ENCODE peak calls at places on chromosomes 4 and X, in eight cellular contexts. D is D341Med; H is SW480; I is CD8-positive, alpha-beta memory T cell; A is stimulated activated CD4-positive, alpha-beta T cell treated with anti-CD3 and anti-CD28 coated beads, Interleukin-2, amount 100 ng/mL, for 48 hours; U is skeletal muscle cell; N is GM13977; C is dermis microvascular lymphatic vessel endothelial cell. E is an unnamed sample.

GRCh38 chr4:8322794-8323704 is 53.5 kb downstream of the HTRA3 start:
- DNase-seq in D (no peak), H (no peak), I (no peak), A (no peak), U (no peak), N (no peak), C (no peak), E (no peak)

GRCh38 chr4:30619679-30620078 is 100.5 kb upstream of the PCDH7 start:
- DNase-seq in D (no peak), H (no peak), I (no peak), A (no peak), U (peak; percentile 75), N (peak; percentile 12), C (no peak), E (no peak)

GRCh38 chrX:10483191-10483808 is 137.1 kb downstream of the MID1 start:
- DNase-seq in D (no peak), H (no peak), I (no peak), A (no peak), U (no peak), N (no peak), C (peak; percentile 88), E (peak; percentile 24)

GRCh38 chrX:39096599-39096998 is 295.3 kb downstream of the MID1IP1 start:
- DNase-seq in D (no peak), H (no peak), I (no peak), A (no peak), U (no peak), N (no peak), C (no peak), E (no peak)

GRCh38 chr4:82901129-82901718 is 689 bp downstream of the THAP9 start:
- DNase-seq in D (no peak), H (peak; percentile 81), I (no peak), A (no peak), U (no peak), N (no peak), C (no peak), E (no peak)

GRCh38 chrX:41447897-41448296 is 754 bp downstream of the NYX start:
- DNase-seq in D (no peak), H (no peak), I (no peak), A (no peak), U (no peak), N (peak; percentile 31), C (no peak), E (no peak)

GRCh38 chr4:14871676-14872430 is 130.4 kb upstream of the CPEB2 start:
- DNase-seq in D (no peak), H (peak; percentile 15), I (no peak), A (peak; percentile 14), U (no peak), N (no peak), C (peak; percentile 11), E (peak; percentile 39)

GRCh38 chr4:39305902-39306677 is 60.1 kb downstream of the RFC1 start:
- DNase-seq in D (peak; percentile 57), H (no peak), I (no peak), A (no peak), U (no peak), N (no peak), C (no peak), E (peak; percentile 45)

GRCh38 chrX:8811611-8812010 is 10.4 kb upstream of the FAM9A start:
- DNase-seq in D (no peak), H (no peak), I (no peak), A (no peak), U (no peak), N (no peak), C (no peak), E (no peak)

GRCh38 chr4:115152081-115152480 is 38.7 kb upstream of the NDST4 start:
- DNase-seq in D (no peak), H (no peak), I (no peak), A (no peak), U (no peak), N (no peak), C (no peak), E (no peak)

GRCh38 chr4:137530176-137530575 is 2.1 kb downstream of the PCDH18 start:
- DNase-seq in D (no peak), H (no peak), I (no peak), A (no peak), U (peak; percentile 69), N (no peak), C (no peak), E (no peak)

GRCh38 chr4:168540865-168541607 is 44.2 kb downstream of the PALLD start:
- DNase-seq in D (no peak), H (no peak), I (no peak), A (no peak), U (no peak), N (no peak), C (no peak), E (no peak)

GRCh38 chr4:139642364-139642763 is 23.3 kb upstream of the MGST2 start:
- DNase-seq in D (no peak), H (no peak), I (no peak), A (no peak), U (peak; percentile 47), N (no peak), C (no peak), E (no peak)

GRCh38 chr4:147078875-147079658 is 133.4 kb upstream of the TTC29 start:
- DNase-seq in D (no peak), H (no peak), I (no peak), A (no peak), U (no peak), N (no peak), C (peak; percentile 71), E (peak; percentile 47)

GRCh38 chrX:31603411-31604120 is 531.7 kb upstream of the FTHL17 start:
- DNase-seq in D (no peak), H (no peak), I (no peak), A (no peak), U (no peak), N (no peak), C (peak; percentile 12), E (no peak)

GRCh38 chr4:1296324-1297022 is 6.8 kb downstream of the MAEA start:
- DNase-seq in D (no peak), H (no peak), I (no peak), A (no peak), U (no peak), N (peak; percentile 22), C (no peak), E (no peak)

E was measured in left ventricle myocardium superior.